ENCODE peak calls at places on chromosomes 1 and 21, in four cellular contexts. R, O, Q and N are unnamed samples.

GRCh38 chr1:12434174-12434573 is 183.8 kb downstream of the DHRS3 start:
- DNase-seq in R (peak; percentile 44), O (no peak), Q (no peak), N (no peak)

GRCh38 chr1:85801520-85801919 is 93.3 kb upstream of the ZNHIT6 start:
- DNase-seq in R (peak; percentile 4), O (no peak), Q (no peak), N (no peak)

GRCh38 chr1:108327534-108328462 is 83.9 kb upstream of the NBPF4 start:
- DNase-seq in R (peak; percentile 20), O (no peak), Q (no peak), N (no peak)

GRCh38 chr1:13836136-13836535 is 136.1 kb downstream of the PRDM2 start:
- DNase-seq in R (no peak), O (no peak), Q (no peak), N (no peak)

GRCh38 chr1:213138391-213138790 is 87.3 kb downstream of the RPS6KC1 start:
- DNase-seq in R (no peak), O (no peak), Q (no peak), N (no peak)

GRCh38 chr1:10074059-10074854 is 41.5 kb downstream of the UBE4B start:
- DNase-seq in R (peak; percentile 27), O (no peak), Q (no peak), N (no peak)

GRCh38 chr21:42248783-42249597 is 30.1 kb downstream of the ABCG1 start:
- DNase-seq in R (no peak), O (no peak), Q (peak; percentile 52), N (no peak)

GRCh38 chr21:44052071-44052829 is 40.1 kb downstream of the TRAPPC10 start:
- DNase-seq in R (no peak), O (no peak), Q (no peak), N (no peak)

GRCh38 chr1:88741413-88741812 is 57.3 kb downstream of the PKN2 start:
- DNase-seq in R (no peak), O (no peak), Q (no peak), N (no peak)

GRCh38 chr21:33478858-33479678 is 706 bp downstream of the TMEM50B start:
- DNase-seq in R (peak; percentile 18), O (no peak), Q (peak; percentile 87), N (no peak)

GRCh38 chr21:28220670-28221069 is 772.0 kb downstream of the LTN1 start:
- DNase-seq in R (no peak), O (no peak), Q (no peak), N (no peak)

GRCh38 chr1:47624531-47624930 is 186.7 kb downstream of the FOXD2 start:
- DNase-seq in R (no peak), O (peak; percentile 87), Q (no peak), N (no peak)

GRCh38 chr1:48947761-48948537 is 171.3 kb upstream of the BEND5 start:
- DNase-seq in R (no peak), O (no peak), Q (no peak), N (no peak)

GRCh38 chr21:46151989-46152938 is 3.1 kb downstream of the FTCD start:
- DNase-seq in R (no peak), O (no peak), Q (peak; percentile 54), N (no peak)

GRCh38 chr1:117895482-117896114 is 33.8 kb downstream of the GDAP2 start:
- DNase-seq in R (peak; percentile 64), O (no peak), Q (no peak), N (peak; percentile 27)

GRCh38 chr21:15437873-15438272 is 291.9 kb upstream of the USP25 start:
- DNase-seq in R (no peak), O (no peak), Q (no peak), N (no peak)

GRCh38 chr1:26913754-26914619 is at the start of gene NR0B2:
- DNase-seq in R (peak; percentile 20), O (no peak), Q (peak; percentile 86), N (no peak)

GRCh38 chr1:29711582-29712274 is 475.4 kb downstream of the PTPRU start:
- DNase-seq in R (no peak), O (no peak), Q (no peak), N (no peak)

GRCh38 chr1:193070395-193070753 is 11.0 kb downstream of the RO60 start:
- DNase-seq in R (no peak), O (no peak), Q (no peak), N (no peak)

GRCh38 chr1:56572334-56573050 is 6.9 kb downstream of the PLPP3 start:
- DNase-seq in R (no peak), O (no peak), Q (no peak), N (no peak)

GRCh38 chr1:51063121-51063520 is 38.9 kb upstream of the C1orf185 start:
- DNase-seq in R (peak; percentile 67), O (no peak), Q (no peak), N (no peak)

GRCh38 chr1:15870421-15870820 is 22.9 kb downstream of the SPEN start:
- DNase-seq in R (no peak), O (no peak), Q (no peak), N (no peak)

GRCh38 chr21:40689816-40690215 is 157.1 kb downstream of the DSCAM start:
- DNase-seq in R (no peak), O (no peak), Q (no peak), N (no peak)

GRCh38 chr1:99758073-99758511 is 8.3 kb downstream of the FRRS1 start:
- DNase-seq in R (no peak), O (no peak), Q (no peak), N (no peak)

GRCh38 chr1:27057389-27057788 is 44.7 kb upstream of the TENT5B start:
- DNase-seq in R (no peak), O (no peak), Q (no peak), N (no peak)

GRCh38 chr1:55277377-55278130 is 62.4 kb upstream of the USP24 start:
- DNase-seq in R (peak; percentile 71), O (no peak), Q (peak; percentile 91), N (peak; percentile 90)

GRCh38 chr1:107934573-107934972 is 30.4 kb downstream of the VAV3 start:
- DNase-seq in R (no peak), O (no peak), Q (no peak), N (no peak)

GRCh38 chr1:51439053-51439452 is 80.0 kb downstream of the EPS15 start:
- DNase-seq in R (no peak), O (no peak), Q (no peak), N (no peak)

GRCh38 chr1:95948023-95948422 is 714.0 kb downstream of the RWDD3 start:
- DNase-seq in R (no peak), O (no peak), Q (no peak), N (no peak)

GRCh38 chr21:17479606-17480005 is 33.2 kb upstream of the CXADR start:
- DNase-seq in R (no peak), O (no peak), Q (no peak), N (no peak)

GRCh38 chr1:156616463-156616862 is 2.8 kb upstream of the HAPLN2 start:
- DNase-seq in R (peak; percentile 58), O (no peak), Q (no peak), N (no peak)

GRCh38 chr1:219271914-219272545 is 98.4 kb downstream of the LYPLAL1 start:
- DNase-seq in R (no peak), O (no peak), Q (no peak), N (no peak)

GRCh38 chr1:68565923-68566322 is 69.0 kb upstream of the DEPDC1 start:
- DNase-seq in R (no peak), O (no peak), Q (no peak), N (no peak)
- H3K4me1 ChIP-seq in R (no peaks in the 10 kb centered on the region), O (no peaks in the 10 kb centered on the region), Q (no peaks in the 10 kb centered on the region), N (peaks cover under 1% of the 10 kb centered on the region)

GRCh38 chr1:235058695-235059094 is 69.9 kb downstream of the TOMM20 start:
- DNase-seq in R (no peak), O (no peak), Q (no peak), N (no peak)
- TF ChIP-seq POLR2A in R (no peak), O (no peak), Q (no peak), N (no peak)

GRCh38 chr1:25565626-25566025 is 22.2 kb downstream of the LDLRAP1 start:
- DNase-seq in R (no peak), O (no peak), Q (peak; percentile 51), N (no peak)
- H3K4me1 ChIP-seq in R (peaks cover 14% of the 10 kb centered on the region), O (peaks cover 46% of the 10 kb centered on the region), Q (peaks cover 87% of the 10 kb centered on the region), N (peaks cover 80% of the 10 kb centered on the region)

GRCh38 chr1:228445867-228446584 is 29.4 kb upstream of the TRIM17 start:
- DNase-seq in R (peak; percentile 39), O (no peak), Q (no peak), N (no peak)

GRCh38 chr1:228440761-228441500 is 24.3 kb upstream of the TRIM17 start:
- DNase-seq in R (no peak), O (no peak), Q (no peak), N (no peak)

GRCh38 chr1:228446849-228447248 is 30.2 kb upstream of the TRIM17 start:
- DNase-seq in R (peak; percentile 18), O (no peak), Q (no peak), N (no peak)

GRCh38 chr1:228445524-228445866 is 28.8 kb upstream of the TRIM17 start:
- DNase-seq in R (no peak), O (no peak), Q (no peak), N (no peak)

DNA sequence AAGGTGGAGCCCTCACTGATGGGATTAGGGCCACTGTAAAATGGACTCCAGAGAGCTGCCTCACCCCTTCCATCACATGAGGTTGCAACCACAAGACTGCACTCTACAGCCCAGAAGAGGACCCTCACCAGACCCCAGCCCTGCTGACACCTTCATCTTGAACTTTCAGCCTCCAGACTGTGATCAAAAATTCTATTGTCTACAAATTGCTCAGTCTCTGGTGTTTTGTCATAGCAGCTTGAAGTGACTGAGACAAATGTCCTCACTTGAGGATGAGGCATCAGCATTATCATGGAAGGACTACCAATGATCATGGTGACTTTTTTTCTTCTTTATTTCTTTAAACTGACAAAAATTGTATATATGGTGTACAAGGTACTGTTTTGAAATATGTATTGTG is 26.7 kb upstream of the TRIM17 start:
- DNase-seq in R (no peak), O (no peak), Q (no peak), N (no peak)
- TF ChIP-seq POLR2A in R (no peak), O (no peak), Q (no peak), N (no peak)

DNA sequence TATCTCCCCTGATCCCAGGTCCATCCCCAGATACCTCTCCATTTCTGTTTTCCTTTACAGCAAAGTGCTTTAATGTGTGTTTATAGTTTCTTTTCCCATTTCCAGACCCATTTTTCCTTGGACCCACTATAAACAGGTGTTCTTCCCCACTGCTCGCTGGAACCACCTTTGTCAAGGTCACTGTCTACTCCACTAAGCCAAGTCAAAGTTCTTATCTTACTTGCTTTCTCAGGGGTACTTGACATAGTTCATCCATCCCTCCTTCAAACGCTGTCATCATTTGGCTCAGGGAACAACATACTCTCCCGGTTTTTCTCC is 8.3 kb downstream of the SLAMF1 start:
- DNase-seq in R (no peak), O (no peak), Q (no peak), N (no peak)
- H3K4me1 ChIP-seq in R (peaks cover 4% of the 10 kb centered on the region), O (no peaks in the 10 kb centered on the region), Q (peaks cover 44% of the 10 kb centered on the region), N (peaks cover 3% of the 10 kb centered on the region)

DNA sequence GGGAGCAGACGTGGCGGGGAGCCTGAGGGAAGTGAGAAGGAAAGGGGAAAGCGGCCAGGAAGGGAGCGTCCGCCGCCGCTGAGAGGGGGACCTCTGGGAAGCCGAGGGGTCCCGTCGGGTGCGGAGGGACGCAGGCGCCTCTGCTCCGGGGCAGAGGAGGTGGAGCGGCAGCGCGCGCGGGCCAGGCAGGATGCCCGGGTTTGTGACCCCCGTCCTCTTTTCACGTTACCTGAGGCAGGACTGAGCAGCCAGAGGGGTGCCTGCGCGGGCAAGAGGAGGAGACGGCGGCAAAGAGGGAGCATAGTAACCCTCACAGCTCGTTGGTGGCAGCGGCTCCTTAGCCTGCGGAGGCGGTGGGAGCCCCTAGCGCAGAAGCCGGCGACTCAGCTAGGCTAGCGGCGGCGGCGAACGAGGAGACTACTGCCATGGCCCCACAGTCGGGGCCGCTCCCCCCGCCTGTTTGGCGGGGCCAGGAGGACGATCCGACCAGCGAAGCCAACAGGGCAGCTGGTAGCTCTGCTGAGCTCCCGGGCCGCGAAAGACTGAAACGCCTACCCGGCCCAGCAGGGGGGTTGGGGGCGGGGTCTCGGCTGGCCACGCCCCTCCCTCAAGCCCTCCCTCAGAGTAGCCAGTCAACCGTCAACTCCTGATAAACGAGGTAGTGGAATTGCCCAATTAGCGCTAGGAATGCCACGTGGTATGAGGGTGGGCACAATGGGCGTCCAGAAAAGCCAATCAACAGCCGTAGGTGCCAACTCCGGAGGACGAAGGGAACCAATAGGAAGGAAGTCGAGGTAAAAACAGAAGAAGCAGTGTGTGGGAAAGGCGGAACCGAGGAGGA is at the start of gene TESK2:
- DNase-seq in R (peak; percentile 99), O (peak; percentile 99), Q (peak; percentile 98), N (peak; percentile 95)
- TF ChIP-seq POLR2A in R (no peak), O (peak; percentile 47), Q (peak; percentile 61), N (peak; percentile 79)